ENCODE peak calls at places on chromosomes 1 and 21, in six cellular contexts. I, D, G, E, S and Q are unnamed samples.

GRCh38 chr1:205319081-205320018 is 2.2 kb downstream of the NUAK2 start:
- DNase-seq in D (peak), I (peak), G (peak), E (peak), S (no peak), Q (no peak)

GRCh38 chr1:921011-921837 is 2.5 kb upstream of the SAMD11 start:
- DNase-seq in E (peak), S (peak), G (no peak), D (peak), I (no peak), Q (peak)

GRCh38 chr1:3450983-3451382 is 3.5 kb upstream of the ARHGEF16 start:
- DNase-seq in E (no peak), S (no peak), I (no peak), G (no peak), D (no peak), Q (no peak)

GRCh38 chr21:15729674-15730483 is at the start of gene USP25:
- DNase-seq in I (peak), D (peak), E (peak), G (peak), S (peak), Q (peak)

GRCh38 chr1:201506573-201507567 is at the start of gene CSRP1:
- DNase-seq in I (peak), S (peak), D (peak), G (peak), E (peak), Q (no peak)

GRCh38 chr1:59061876-59062275 is 235.0 kb upstream of the FGGY start:
- DNase-seq in S (peak), I (peak), G (no peak), E (no peak), D (no peak), Q (no peak)

GRCh38 chr1:175423605-175424004 is 231.0 kb upstream of the KIAA0040 start:
- DNase-seq in S (no peak), G (no peak), I (no peak), E (no peak), D (no peak), Q (no peak)

GRCh38 chr1:185373813-185374524 is 56.9 kb upstream of the IVNS1ABP start:
- DNase-seq in G (no peak), E (no peak), S (no peak), I (no peak), D (no peak), Q (no peak)

GRCh38 chr1:26043765-26044164 is 2.2 kb downstream of the SLC30A2 start:
- DNase-seq in G (no peak), S (no peak), E (no peak), I (no peak), D (no peak), Q (no peak)